ENCODE peak calls at places on chromosomes 4 and X, in five cellular contexts. W, M, H, R and D are unnamed samples.

GRCh38 chr4:53113433-53114215 is 251.5 kb downstream of the RASL11B start:
- DNase-seq in W (no peak), H (no peak), M (peak; percentile 10), R (no peak), D (no peak)

GRCh38 chrX:40908857-40909475 is 173.6 kb upstream of the MED14 start:
- DNase-seq in R (no peak), H (no peak), M (peak; percentile 88), W (no peak), D (no peak)

GRCh38 chrX:38868941-38869378 is 67.7 kb downstream of the MID1IP1 start:
- DNase-seq in H (no peak), R (no peak), M (peak; percentile 72), W (no peak), D (no peak)

GRCh38 chrX:9464435-9465371 is at the start of gene TBL1X:
- DNase-seq in R (peak; percentile 51), M (peak; percentile 39), H (peak; percentile 9), W (peak; percentile 58), D (peak; percentile 19)

GRCh38 chr4:105543881-105544280 is 8.5 kb upstream of the ARHGEF38 start:
- DNase-seq in W (no peak), R (no peak), M (no peak), H (no peak), D (no peak)

GRCh38 chr4:123477804-123478209 is 81.2 kb downstream of the SPRY1 start:
- DNase-seq in W (peak; percentile 91), R (no peak), H (no peak), M (peak; percentile 21), D (peak; percentile 60)

GRCh38 chrX:20664774-20665173 is 398.1 kb upstream of the RPS6KA3 start:
- DNase-seq in W (no peak), M (no peak), R (no peak), H (no peak), D (no peak)

GRCh38 chrX:110383414-110383813 is 24.8 kb downstream of the RTL9 start:
- DNase-seq in M (peak; percentile 79), H (no peak), R (no peak), W (no peak), D (no peak)

GRCh38 chr4:145066063-145066501 is 31.9 kb downstream of the ANAPC10 start:
- DNase-seq in M (no peak), R (no peak), W (no peak), H (no peak), D (no peak)

GRCh38 chr4:125387770-125388169 is 73.0 kb downstream of the FAT4 start:
- DNase-seq in M (no peak), W (no peak), R (no peak), H (no peak), D (no peak)

GRCh38 chr4:153809307-153809706 is 20.4 kb upstream of the SFRP2 start:
- DNase-seq in M (no peak), W (peak; percentile 62), R (no peak), H (no peak), D (no peak)

GRCh38 chr4:161869511-161869910 is 294.3 kb downstream of the FSTL5 start:
- DNase-seq in R (no peak), W (no peak), H (no peak), M (no peak), D (no peak)

GRCh38 chrX:107556967-107557366 is 71.3 kb upstream of the PRPS1 start:
- DNase-seq in H (no peak), M (no peak), R (no peak), W (no peak), D (no peak)